ENCODE peak calls at places on chromosomes 3 and 15, in four cellular contexts. B is HCT116, X is GM12878, S is K562. E is an unnamed sample.

GRCh38 chr3:160124224-160124623 is 101.0 kb upstream of the C3orf80 start:
- DNase-seq in B (no peak), X (no peak), S (no peak), E (no peak)

GRCh38 chr15:94086360-94086759 is 145.0 kb upstream of the MCTP2 start:
- DNase-seq in B (no peak), X (no peak), S (no peak), E (no peak)

GRCh38 chr15:69443032-69443611 is 9.5 kb upstream of the RPLP1 start:
- DNase-seq in B (no peak), X (no peak), S (no peak), E (no peak)

GRCh38 chr3:156174229-156174847 is 54.0 kb downstream of the KCNAB1 start:
- DNase-seq in B (peak; percentile 16), X (no peak), S (no peak), E (peak; percentile 57)

GRCh38 chr15:39300451-39301153 is 280.3 kb upstream of the THBS1 start:
- DNase-seq in B (no peak), X (no peak), S (no peak), E (peak; percentile 21)

GRCh38 chr3:197711973-197712707 is 24.6 kb downstream of the RUBCN start:
- DNase-seq in B (peak; percentile 96), X (peak; percentile 97), S (peak; percentile 87), E (peak; percentile 78)

GRCh38 chr15:48028712-48029111 is 92.1 kb upstream of the SLC24A5 start:
- DNase-seq in B (no peak), X (no peak), S (no peak), E (no peak)

GRCh38 chr15:91572110-91572509 is 281.4 kb upstream of the SLCO3A1 start:
- DNase-seq in B (no peak), X (no peak), S (no peak), E (peak; percentile 85)

GRCh38 chr3:177802151-177802900 is 605.0 kb upstream of the TBL1XR1 start:
- DNase-seq in B (no peak), X (no peak), S (no peak), E (no peak)

GRCh38 chr3:112640333-112640863 is 545 bp downstream of the CCDC80 start:
- DNase-seq in B (no peak), X (no peak), S (no peak), E (peak; percentile 32)

GRCh38 chr3:167318306-167318705 is 61.8 kb downstream of the ZBBX start:
- DNase-seq in B (no peak), X (no peak), S (no peak), E (no peak)

GRCh38 chr3:149647812-149648211 is 10.0 kb downstream of the WWTR1 start:
- DNase-seq in B (no peak), X (no peak), S (no peak), E (no peak)

GRCh38 chr3:66715806-66716205 is 215.0 kb upstream of the LRIG1 start:
- DNase-seq in B (no peak), X (no peak), S (no peak), E (no peak)

GRCh38 chr3:180704532-180704931 is 25.2 kb upstream of the CCDC39 start:
- DNase-seq in B (no peak), X (no peak), S (no peak), E (no peak)

GRCh38 chr15:66873856-66874255 is 171.8 kb downstream of the SMAD6 start:
- DNase-seq in B (no peak), X (no peak), S (no peak), E (no peak)

GRCh38 chr3:9352917-9353823 is 9.7 kb upstream of the THUMPD3 start:
- DNase-seq in B (peak; percentile 21), X (peak; percentile 9), S (peak; percentile 75), E (peak; percentile 35)

GRCh38 chr15:91956026-91956723 is 102.7 kb downstream of the SLCO3A1 start:
- DNase-seq in B (no peak), X (no peak), S (no peak), E (no peak)

GRCh38 chr3:71228156-71228885 is 355.2 kb downstream of the FOXP1 start:
- DNase-seq in B (no peak), X (no peak), S (no peak), E (no peak)

GRCh38 chr3:8658326-8659212 is 14.0 kb upstream of the SSUH2 start:
- DNase-seq in B (no peak), X (peak; percentile 45), S (peak; percentile 27), E (no peak)

GRCh38 chr3:59266551-59266950 is 216.7 kb upstream of the CFAP20DC start:
- DNase-seq in B (no peak), X (no peak), S (no peak), E (no peak)

GRCh38 chr15:39403674-39404117 is 177.2 kb upstream of the THBS1 start:
- DNase-seq in B (no peak), X (no peak), S (no peak), E (peak; percentile 48)

GRCh38 chr3:119901148-119901547 is 119.2 kb downstream of the NR1I2 start:
- DNase-seq in B (no peak), X (no peak), S (no peak), E (no peak)

GRCh38 chr3:171883893-171884279 is 40.7 kb downstream of the TMEM212 start:
- DNase-seq in B (no peak), X (no peak), S (no peak), E (no peak)

GRCh38 chr3:72323794-72324193 is 524.5 kb downstream of the SHQ1 start:
- DNase-seq in B (no peak), X (no peak), S (no peak), E (no peak)
- TF ChIP-seq JUND in B (no peak), X (no peak), S (no peak), E (no peak)

GRCh38 chr15:58532126-58532525 is 100.3 kb downstream of the LIPC start:
- DNase-seq in B (no peak), X (no peak), S (no peak), E (no peak)
- TF ChIP-seq JUND in B (no peak), X (no peak), S (no peak), E (no peak)

GRCh38 chr3:52388933-52389332 is 56.0 kb downstream of the SEMA3G start:
- DNase-seq in B (no peak), X (no peak), S (no peak), E (peak; percentile 36)
- TF ChIP-seq JUND in B (no peak), X (no peak), S (no peak), E (no peak)

GRCh38 chr15:58882243-58882642 is 51.2 kb downstream of the SLTM start:
- DNase-seq in B (no peak), X (no peak), S (no peak), E (no peak)

GRCh38 chr15:58877999-58878825 is 55.3 kb downstream of the SLTM start:
- DNase-seq in B (no peak), X (no peak), S (no peak), E (peak; percentile 81)

GRCh38 chr15:58875343-58875742 is 58.1 kb downstream of the SLTM start:
- DNase-seq in B (no peak), X (no peak), S (no peak), E (peak; percentile 36)

GRCh38 chr15:58876306-58876705 is 57.2 kb downstream of the SLTM start:
- DNase-seq in B (no peak), X (no peak), S (no peak), E (no peak)

GRCh38 chr15:58880320-58880719 is 53.2 kb downstream of the SLTM start:
- DNase-seq in B (no peak), X (peak; percentile 13), S (no peak), E (no peak)
- TF ChIP-seq JUND in B (no peak), X (no peak), S (no peak), E (no peak)

GRCh38 chr3:111283165-111283564 is 211.5 kb downstream of the NECTIN3 start:
- DNase-seq in B (no peak), X (no peak), S (no peak), E (no peak)

GRCh38 chr3:111277226-111277625 is 205.6 kb downstream of the NECTIN3 start:
- DNase-seq in B (no peak), X (no peak), S (no peak), E (no peak)

GRCh38 chr3:111284485-111285187 is 213.0 kb downstream of the NECTIN3 start:
- DNase-seq in B (no peak), X (no peak), S (no peak), E (no peak)

GRCh38 chr3:111282024-111282423 is 210.4 kb downstream of the NECTIN3 start:
- DNase-seq in B (no peak), X (no peak), S (no peak), E (no peak)

GRCh38 chr3:111278961-111279360 is 207.3 kb downstream of the NECTIN3 start:
- DNase-seq in B (no peak), X (no peak), S (no peak), E (no peak)
- TF ChIP-seq JUND in B (no peak), X (no peak), S (no peak), E (no peak)

DNA sequence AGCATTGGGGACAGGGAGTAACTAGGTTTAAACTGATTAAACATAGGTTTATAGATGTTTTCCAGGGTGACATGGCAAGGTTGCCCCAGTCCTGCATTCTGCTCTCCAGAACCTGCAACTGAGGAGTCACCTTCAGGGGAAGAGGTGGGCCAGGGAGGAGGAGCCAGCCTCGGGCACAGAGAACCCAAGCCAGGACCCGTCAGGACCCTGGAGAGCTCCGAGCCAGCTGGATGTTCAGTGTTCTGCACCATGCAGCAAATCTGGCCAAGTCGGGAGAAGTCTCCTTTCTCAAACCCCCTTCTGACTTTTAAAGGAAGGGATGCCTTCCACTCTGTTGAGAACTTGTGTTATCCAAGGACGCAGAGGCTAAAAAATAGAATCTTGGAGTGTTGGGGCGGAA is 62.1 kb upstream of the SLC6A11 start:
- DNase-seq in B (no peak), X (no peak), S (peak; percentile 55), E (peak; percentile 69)
- TF ChIP-seq JUND in B (no peak), X (no peak), S (no peak), E (no peak)

DNA sequence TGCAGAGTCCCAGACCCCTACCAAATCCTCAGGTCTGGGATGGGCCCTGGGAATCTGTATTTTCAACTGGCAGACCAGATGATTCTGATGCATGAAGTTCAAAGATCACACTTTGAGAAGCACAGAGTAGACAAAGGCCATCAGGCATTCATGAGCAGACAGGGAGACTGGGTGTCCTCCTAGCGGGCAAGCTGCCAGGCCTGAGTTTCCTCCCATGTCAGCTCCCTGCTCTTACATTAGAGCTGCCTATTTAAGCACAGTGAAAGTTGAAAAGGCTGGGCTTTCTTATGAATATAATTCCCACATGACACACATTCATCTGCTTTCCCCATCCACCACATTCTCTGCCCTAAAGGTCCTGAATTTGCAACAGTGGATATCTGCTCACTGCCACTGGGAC is 14.0 kb downstream of the CAPN3 start:
- DNase-seq in B (no peak), X (no peak), S (no peak), E (no peak)
- TF ChIP-seq JUND in B (no peak), X (no peak), S (no peak), E (no peak)

GRCh38 chr3:136069933-136070332 is 104.4 kb downstream of the PPP2R3A start:
- DNase-seq in B (no peak), X (no peak), S (no peak), E (no peak)

GRCh38 chr3:136070334-136070733 is 104.8 kb downstream of the PPP2R3A start:
- DNase-seq in B (no peak), X (no peak), S (no peak), E (no peak)

GRCh38 chr3:136074546-136074945 is 109.0 kb downstream of the PPP2R3A start:
- DNase-seq in B (no peak), X (no peak), S (no peak), E (no peak)

GRCh38 chr3:136068708-136069107 is 103.2 kb downstream of the PPP2R3A start:
- DNase-seq in B (no peak), X (no peak), S (no peak), E (no peak)

GRCh38 chr3:136070953-136071949 is 105.7 kb downstream of the PPP2R3A start:
- DNase-seq in B (no peak), X (no peak), S (peak; percentile 2), E (no peak)
- TF ChIP-seq JUND in B (no peak), X (no peak), S (no peak), E (no peak)

E was measured in T47D.